ENCODE peak calls at places on chromosomes 13 and 19, in eight cellular contexts. One of them, this sample, is unnamed.

GRCh38 chr13:109154146-109154545 is 524.7 kb downstream of the MYO16 start:
- DNase-seq in GM12864: no peak
- DNase-seq in A673: no peak
- DNase-seq in IMR-90: no peak
- DNase-seq in LNCaP clone FGC: no peak
- DNase-seq in fibroblast of the aortic adventitia: no peak
- DNase-seq in HepG2: peak
- DNase-seq in fibroblast of pulmonary artery: no peak
- DNase-seq in this sample: peak

GRCh38 chr19:10744222-10744847 is 26.5 kb downstream of the DNM2 start:
- DNase-seq in GM12864: no peak
- DNase-seq in A673: no peak
- DNase-seq in IMR-90: no peak
- DNase-seq in LNCaP clone FGC: no peak
- DNase-seq in fibroblast of the aortic adventitia: no peak
- DNase-seq in HepG2: no peak
- DNase-seq in fibroblast of pulmonary artery: no peak
- DNase-seq in this sample: no peak

GRCh38 chr19:16316506-16316882 is 8.1 kb upstream of the KLF2 start:
- DNase-seq in GM12864: no peak
- DNase-seq in A673: peak
- DNase-seq in IMR-90: no peak
- DNase-seq in LNCaP clone FGC: no peak
- DNase-seq in fibroblast of the aortic adventitia: no peak
- DNase-seq in HepG2: no peak
- DNase-seq in fibroblast of pulmonary artery: no peak
- DNase-seq in this sample: no peak

GRCh38 chr13:91513790-91514189 is 115.4 kb downstream of the GPC5 start:
- DNase-seq in GM12864: no peak
- DNase-seq in A673: no peak
- DNase-seq in IMR-90: no peak
- DNase-seq in LNCaP clone FGC: no peak
- DNase-seq in fibroblast of the aortic adventitia: no peak
- DNase-seq in HepG2: no peak
- DNase-seq in fibroblast of pulmonary artery: no peak
- DNase-seq in this sample: no peak

GRCh38 chr13:69324109-69324886 is 783.3 kb upstream of the ATXN8OS start:
- DNase-seq in GM12864: no peak
- DNase-seq in A673: peak
- DNase-seq in IMR-90: no peak
- DNase-seq in LNCaP clone FGC: no peak
- DNase-seq in fibroblast of the aortic adventitia: no peak
- DNase-seq in HepG2: peak
- DNase-seq in fibroblast of pulmonary artery: peak
- DNase-seq in this sample: no peak

GRCh38 chr19:19274716-19275115 is 1.6 kb upstream of the TM6SF2 start:
- DNase-seq in GM12864: no peak
- DNase-seq in A673: no peak
- DNase-seq in IMR-90: no peak
- DNase-seq in LNCaP clone FGC: no peak
- DNase-seq in fibroblast of the aortic adventitia: no peak
- DNase-seq in HepG2: no peak
- DNase-seq in fibroblast of pulmonary artery: no peak
- DNase-seq in this sample: no peak

GRCh38 chr13:24217601-24218281 is 57.2 kb downstream of the SPATA13 start:
- DNase-seq in GM12864: no peak
- DNase-seq in A673: no peak
- DNase-seq in IMR-90: no peak
- DNase-seq in LNCaP clone FGC: no peak
- DNase-seq in fibroblast of the aortic adventitia: peak
- DNase-seq in HepG2: peak
- DNase-seq in fibroblast of pulmonary artery: peak
- DNase-seq in this sample: peak

GRCh38 chr19:51873097-51873496 is 14.7 kb downstream of the ZNF577 start:
- DNase-seq in GM12864: no peak
- DNase-seq in A673: no peak
- DNase-seq in IMR-90: no peak
- DNase-seq in LNCaP clone FGC: no peak
- DNase-seq in fibroblast of the aortic adventitia: no peak
- DNase-seq in HepG2: no peak
- DNase-seq in fibroblast of pulmonary artery: no peak
- DNase-seq in this sample: no peak

GRCh38 chr13:101706651-101707050 is 254.2 kb downstream of the ITGBL1 start:
- DNase-seq in GM12864: no peak
- DNase-seq in A673: peak
- DNase-seq in IMR-90: peak
- DNase-seq in LNCaP clone FGC: no peak
- DNase-seq in fibroblast of the aortic adventitia: peak
- DNase-seq in HepG2: peak
- DNase-seq in fibroblast of pulmonary artery: peak
- DNase-seq in this sample: peak

GRCh38 chr19:50912102-50912599 is 956 bp upstream of the KLK4 start:
- DNase-seq in GM12864: no peak
- DNase-seq in A673: no peak
- DNase-seq in IMR-90: no peak
- DNase-seq in LNCaP clone FGC: no peak
- DNase-seq in fibroblast of the aortic adventitia: no peak
- DNase-seq in HepG2: no peak
- DNase-seq in fibroblast of pulmonary artery: no peak
- DNase-seq in this sample: no peak

GRCh38 chr19:10701955-10702307 is 692 bp downstream of the QTRT1 start:
- DNase-seq in GM12864: no peak
- DNase-seq in A673: peak
- DNase-seq in IMR-90: no peak
- DNase-seq in LNCaP clone FGC: no peak
- DNase-seq in fibroblast of the aortic adventitia: no peak
- DNase-seq in HepG2: peak
- DNase-seq in fibroblast of pulmonary artery: no peak
- DNase-seq in this sample: no peak

GRCh38 chr13:68304287-68304893 is 1074.3 kb upstream of the PCDH9 start:
- DNase-seq in GM12864: no peak
- DNase-seq in A673: peak
- DNase-seq in IMR-90: no peak
- DNase-seq in LNCaP clone FGC: peak
- DNase-seq in fibroblast of the aortic adventitia: no peak
- DNase-seq in HepG2: peak
- DNase-seq in fibroblast of pulmonary artery: peak
- DNase-seq in this sample: no peak

GRCh38 chr19:49639401-49640112 is 386 bp downstream of the RRAS start:
- DNase-seq in GM12864: no peak
- DNase-seq in A673: peak
- DNase-seq in IMR-90: no peak
- DNase-seq in LNCaP clone FGC: no peak
- DNase-seq in fibroblast of the aortic adventitia: no peak
- DNase-seq in HepG2: no peak
- DNase-seq in fibroblast of pulmonary artery: no peak
- DNase-seq in this sample: peak

GRCh38 chr13:21389124-21389523 is 70.0 kb downstream of the ZDHHC20 start:
- DNase-seq in GM12864: no peak
- DNase-seq in A673: no peak
- DNase-seq in IMR-90: no peak
- DNase-seq in LNCaP clone FGC: no peak
- DNase-seq in fibroblast of the aortic adventitia: no peak
- DNase-seq in HepG2: no peak
- DNase-seq in fibroblast of pulmonary artery: no peak
- DNase-seq in this sample: no peak

GRCh38 chr19:48633148-48634035 is 3.8 kb downstream of the DBP start:
- DNase-seq in GM12864: no peak
- DNase-seq in A673: no peak
- DNase-seq in IMR-90: no peak
- DNase-seq in LNCaP clone FGC: no peak
- DNase-seq in fibroblast of the aortic adventitia: no peak
- DNase-seq in HepG2: no peak
- DNase-seq in fibroblast of pulmonary artery: no peak
- DNase-seq in this sample: peak

DNA sequence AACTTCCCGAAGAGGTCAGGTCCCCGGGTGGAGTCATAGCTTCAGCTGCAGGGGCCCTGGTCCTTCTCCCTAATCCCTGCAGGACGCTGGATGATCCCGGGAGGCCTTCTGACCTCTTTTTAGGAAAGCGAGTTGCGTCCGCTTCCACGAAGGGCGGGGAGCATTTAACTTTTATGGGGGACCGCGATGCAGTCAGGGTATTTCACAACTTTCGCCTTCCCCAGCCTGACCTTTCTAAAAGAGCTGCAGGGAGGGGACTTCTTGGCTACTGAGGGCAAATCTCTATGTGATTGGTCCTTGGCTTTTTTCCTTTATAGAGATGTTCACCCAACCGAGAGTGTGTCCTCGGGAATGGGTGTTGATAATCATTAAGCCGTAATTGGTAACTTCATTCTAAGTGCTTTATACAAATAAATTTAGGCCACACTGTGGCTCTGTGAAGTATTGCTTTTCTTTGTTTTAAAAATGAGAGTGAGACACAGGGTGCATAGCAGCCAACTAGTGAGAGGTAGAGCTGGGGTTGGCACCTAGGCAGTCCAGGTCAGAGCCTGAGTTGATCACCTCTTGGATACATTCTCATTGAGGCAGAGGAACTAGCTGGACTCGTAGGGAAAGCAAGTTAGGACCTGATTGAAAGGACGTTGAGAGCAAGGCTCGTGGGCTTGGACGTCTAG is 841 bp downstream of the ZNF230 start:
- DNase-seq in GM12864: no peak
- DNase-seq in A673: no peak
- DNase-seq in IMR-90: no peak
- DNase-seq in LNCaP clone FGC: no peak
- DNase-seq in fibroblast of the aortic adventitia: peak
- DNase-seq in HepG2: peak
- DNase-seq in fibroblast of pulmonary artery: peak
- DNase-seq in this sample: no peak
- TF ChIP-seq CTCF in GM12864: peak
- TF ChIP-seq CTCF in A673: no peak
- TF ChIP-seq CTCF in IMR-90: no peak
- TF ChIP-seq CTCF in LNCaP clone FGC: peak
- TF ChIP-seq CTCF in fibroblast of the aortic adventitia: peak
- TF ChIP-seq CTCF in HepG2: no peak
- TF ChIP-seq CTCF in fibroblast of pulmonary artery: no peak
- TF ChIP-seq CTCF in this sample: no peak

DNA sequence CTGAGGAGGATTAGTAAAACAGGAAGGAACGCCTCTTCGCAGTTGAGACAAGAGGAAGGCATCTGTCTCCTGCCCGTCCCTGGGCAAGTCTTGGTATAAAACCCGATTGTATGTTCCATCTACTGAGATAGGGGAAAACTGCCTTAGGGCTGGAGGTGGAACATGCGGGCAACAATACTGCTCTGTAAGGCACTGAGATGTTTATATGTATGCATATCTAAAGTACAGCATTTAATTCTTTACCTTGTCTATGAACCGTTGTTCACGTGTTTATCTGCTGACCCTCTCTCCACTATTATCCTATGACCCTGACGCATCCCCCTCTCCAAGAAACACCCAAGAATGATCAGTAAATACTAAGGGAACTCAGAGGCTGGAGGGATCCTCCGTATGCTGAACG is 722 bp upstream of the TIMM50 start:
- DNase-seq in GM12864: no peak
- DNase-seq in A673: no peak
- DNase-seq in IMR-90: no peak
- DNase-seq in LNCaP clone FGC: no peak
- DNase-seq in fibroblast of the aortic adventitia: no peak
- DNase-seq in HepG2: no peak
- DNase-seq in fibroblast of pulmonary artery: no peak
- DNase-seq in this sample: no peak
- H3K4me3 ChIP-seq in GM12864: peak
- H3K4me3 ChIP-seq in A673: peak
- H3K4me3 ChIP-seq in IMR-90: no peak
- H3K4me3 ChIP-seq in LNCaP clone FGC: peak
- H3K4me3 ChIP-seq in fibroblast of the aortic adventitia: no peak
- H3K4me3 ChIP-seq in HepG2: peak
- H3K4me3 ChIP-seq in fibroblast of pulmonary artery: peak
- H3K4me3 ChIP-seq in this sample: peak

GRCh38 chr19:29944415-29945012 is 2.5 kb downstream of the URI1 start:
- DNase-seq in GM12864: no peak
- DNase-seq in A673: no peak
- DNase-seq in IMR-90: no peak
- DNase-seq in LNCaP clone FGC: no peak
- DNase-seq in fibroblast of the aortic adventitia: no peak
- DNase-seq in HepG2: no peak
- DNase-seq in fibroblast of pulmonary artery: no peak
- DNase-seq in this sample: no peak

GRCh38 chr19:29941828-29942403 is at the start of gene URI1:
- DNase-seq in GM12864: peak
- DNase-seq in A673: peak
- DNase-seq in IMR-90: peak
- DNase-seq in LNCaP clone FGC: peak
- DNase-seq in fibroblast of the aortic adventitia: peak
- DNase-seq in HepG2: peak
- DNase-seq in fibroblast of pulmonary artery: peak
- DNase-seq in this sample: peak

GRCh38 chr19:29940971-29941585 is 961 bp upstream of the URI1 start:
- DNase-seq in GM12864: no peak
- DNase-seq in A673: no peak
- DNase-seq in IMR-90: no peak
- DNase-seq in LNCaP clone FGC: no peak
- DNase-seq in fibroblast of the aortic adventitia: no peak
- DNase-seq in HepG2: no peak
- DNase-seq in fibroblast of pulmonary artery: no peak
- DNase-seq in this sample: no peak

GRCh38 chr19:29943615-29944014 is 1.6 kb downstream of the URI1 start:
- DNase-seq in GM12864: no peak
- DNase-seq in A673: no peak
- DNase-seq in IMR-90: no peak
- DNase-seq in LNCaP clone FGC: no peak
- DNase-seq in fibroblast of the aortic adventitia: peak
- DNase-seq in HepG2: no peak
- DNase-seq in fibroblast of pulmonary artery: no peak
- DNase-seq in this sample: no peak

GRCh38 chr19:29942404-29943261 is 594 bp downstream of the URI1 start:
- DNase-seq in GM12864: no peak
- DNase-seq in A673: peak
- DNase-seq in IMR-90: no peak
- DNase-seq in LNCaP clone FGC: no peak
- DNase-seq in fibroblast of the aortic adventitia: peak
- DNase-seq in HepG2: peak
- DNase-seq in fibroblast of pulmonary artery: no peak
- DNase-seq in this sample: peak
- TF ChIP-seq CTCF in GM12864: no peak
- TF ChIP-seq CTCF in A673: no peak
- TF ChIP-seq CTCF in IMR-90: no peak
- TF ChIP-seq CTCF in LNCaP clone FGC: no peak
- TF ChIP-seq CTCF in fibroblast of the aortic adventitia: no peak
- TF ChIP-seq CTCF in HepG2: no peak
- TF ChIP-seq CTCF in fibroblast of pulmonary artery: no peak
- TF ChIP-seq CTCF in this sample: no peak

DNA sequence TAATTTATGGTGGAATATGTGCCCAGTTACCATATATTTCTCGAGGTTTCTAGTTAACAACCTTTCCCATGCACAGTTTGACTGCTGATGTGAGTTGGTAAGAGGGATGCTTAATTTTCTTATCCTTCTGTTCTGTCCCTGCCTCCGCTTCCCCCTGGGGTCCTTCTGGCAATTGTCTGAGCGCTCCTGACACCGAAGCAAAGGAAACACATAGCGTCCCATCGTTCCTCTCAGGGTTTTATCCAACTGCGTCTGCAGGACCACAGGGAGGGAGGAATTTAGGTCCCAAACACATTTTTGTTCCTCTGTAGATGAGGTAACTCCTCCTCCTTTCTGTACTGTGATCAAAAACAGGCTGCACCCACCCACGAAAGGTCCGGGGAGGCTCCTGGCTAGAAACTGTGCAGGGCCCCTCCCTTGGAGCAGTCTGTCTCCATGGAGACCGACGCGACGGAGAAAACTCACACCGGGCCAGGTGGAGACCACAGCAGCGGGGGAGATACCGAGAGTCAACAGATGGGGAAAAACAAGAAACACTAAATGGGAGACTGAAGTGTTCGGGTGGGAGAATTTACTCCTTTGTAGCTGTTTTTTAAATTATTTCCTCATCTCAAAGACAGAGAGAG is 191.9 kb upstream of the NBEA start:
- DNase-seq in GM12864: no peak
- DNase-seq in A673: no peak
- DNase-seq in IMR-90: no peak
- DNase-seq in LNCaP clone FGC: no peak
- DNase-seq in fibroblast of the aortic adventitia: no peak
- DNase-seq in HepG2: no peak
- DNase-seq in fibroblast of pulmonary artery: peak
- DNase-seq in this sample: peak
- H3K4me3 ChIP-seq in GM12864: no peak
- H3K4me3 ChIP-seq in A673: no peak
- H3K4me3 ChIP-seq in IMR-90: no peak
- H3K4me3 ChIP-seq in LNCaP clone FGC: no peak
- H3K4me3 ChIP-seq in fibroblast of the aortic adventitia: peak
- H3K4me3 ChIP-seq in HepG2: no peak
- H3K4me3 ChIP-seq in fibroblast of pulmonary artery: peak
- H3K4me3 ChIP-seq in this sample: no peak